ENCODE peak calls at places on chromosomes 12 and 14, in six cellular contexts. S is left ventricle myocardium inferior, C is NB4, A is pancreas, L is astrocyte of the spinal cord, D is neural progenitor cell. X is an unnamed sample.

GRCh38 chr12:59444932-59445331 is 150.9 kb upstream of the SLC16A7 start:
- DNase-seq in L (peak), A (no peak), S (no peak), C (peak), D (no peak), X (peak)

GRCh38 chr14:85580536-85581165 is 50.7 kb downstream of the FLRT2 start:
- DNase-seq in C (no peak), A (no peak), D (no peak), S (no peak), L (no peak), X (peak)

GRCh38 chr14:74133833-74134481 is 49.2 kb downstream of the LIN52 start:
- DNase-seq in S (no peak), C (no peak), L (no peak), A (no peak), D (no peak), X (no peak)

GRCh38 chr14:53432378-53432802 is 279.3 kb upstream of the DDHD1 start:
- DNase-seq in D (peak), C (peak), L (peak), A (no peak), S (no peak), X (peak)

GRCh38 chr14:37824936-37825698 is 229.7 kb downstream of the TTC6 start:
- DNase-seq in L (peak), S (no peak), C (no peak), D (no peak), A (no peak), X (no peak)

GRCh38 chr12:73418541-73418940 is 1119.1 kb upstream of the ATXN7L3B start:
- DNase-seq in L (no peak), D (no peak), S (no peak), C (no peak), A (no peak), X (no peak)

GRCh38 chr12:70367268-70368141 is 1.4 kb downstream of the KCNMB4 start:
- DNase-seq in S (no peak), D (peak), A (no peak), L (peak), C (no peak), X (no peak)

GRCh38 chr12:107287436-107288413 is 194.4 kb upstream of the CRY1 start:
- DNase-seq in S (no peak), A (no peak), C (no peak), L (peak), D (no peak), X (no peak)

GRCh38 chr12:1819050-1819449 is 1.3 kb upstream of the LRTM2 start:
- DNase-seq in S (no peak), L (no peak), A (no peak), D (no peak), C (peak), X (no peak)

DNA sequence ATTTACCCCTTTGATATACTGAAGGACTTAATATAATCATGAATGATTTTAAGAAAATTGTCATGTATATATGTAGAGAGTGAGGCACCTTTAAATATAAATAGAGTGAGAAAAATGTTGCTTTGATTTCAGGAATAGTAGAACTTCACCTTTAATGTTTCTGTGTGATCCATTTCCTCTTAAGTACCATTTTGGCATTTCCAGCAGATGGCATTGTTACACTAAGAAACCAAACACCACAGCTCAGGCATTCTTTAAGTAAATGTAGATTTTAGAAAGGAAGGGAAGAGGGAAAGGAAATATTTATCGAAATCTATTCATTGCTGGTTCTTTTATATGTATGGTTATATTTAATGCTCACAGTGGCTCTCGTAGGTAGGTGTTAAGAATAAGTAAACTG is 556.7 kb upstream of the FBXO33 start:
- DNase-seq in S (no peak), D (peak), A (no peak), L (peak), C (peak), X (peak)
- TF ChIP-seq CTCF in S (peak), D (peak), A (no peak), L (peak), C (peak), X (peak)

GRCh38 chr14:68598089-68598488 is 194.8 kb downstream of the ZFP36L1 start:
- DNase-seq in D (no peak), L (no peak), S (no peak), C (no peak), A (no peak), X (no peak)

GRCh38 chr14:68599896-68600620 is 192.8 kb downstream of the ZFP36L1 start:
- DNase-seq in S (no peak), D (peak), A (no peak), L (no peak), C (no peak), X (no peak)

GRCh38 chr14:68596701-68597100 is 196.2 kb downstream of the ZFP36L1 start:
- DNase-seq in A (peak), S (no peak), C (no peak), L (no peak), D (no peak), X (no peak)

GRCh38 chr14:68596211-68596610 is 196.7 kb downstream of the ZFP36L1 start:
- DNase-seq in L (no peak), C (no peak), S (no peak), A (no peak), D (no peak), X (no peak)

DNA sequence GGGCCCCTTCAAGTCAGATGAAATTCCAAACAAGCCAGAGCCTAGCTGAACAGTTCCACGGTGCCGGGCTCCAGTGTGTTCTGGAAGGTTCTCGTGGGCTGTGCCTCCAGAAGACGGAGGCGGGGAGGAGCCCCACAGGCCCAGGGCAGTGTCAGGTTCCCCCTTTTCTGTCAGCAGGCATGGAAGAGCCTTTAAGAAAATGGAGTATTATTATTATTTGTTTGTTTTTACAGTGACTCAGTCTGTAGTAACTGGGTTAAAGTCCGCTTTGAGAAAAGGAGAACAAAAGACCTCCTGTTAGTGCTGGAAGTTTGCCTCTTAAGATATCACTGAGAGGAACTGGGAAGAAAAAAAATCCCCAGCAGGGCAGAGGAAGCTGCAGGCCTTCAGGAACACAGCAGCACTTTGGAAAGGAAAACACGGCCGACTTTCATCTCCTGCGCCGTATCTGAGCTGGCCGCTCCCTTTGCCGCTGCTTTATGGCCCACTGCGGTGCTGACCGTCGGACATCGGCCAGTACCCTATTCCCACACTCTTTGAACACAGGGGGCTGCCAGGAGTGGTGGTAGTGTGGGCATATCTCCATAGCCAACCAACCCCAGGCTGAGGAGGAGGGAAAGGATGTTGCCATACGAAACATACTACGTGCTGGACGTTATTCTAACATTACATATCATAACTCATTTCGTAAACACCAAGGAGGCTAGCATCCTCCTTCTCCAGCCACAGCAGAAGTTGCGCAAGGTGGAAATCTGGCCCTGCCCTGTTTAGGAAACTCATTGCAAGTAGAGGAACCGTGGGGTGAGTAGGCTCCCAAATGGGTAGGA is 194.0 kb downstream of the ZFP36L1 start:
- DNase-seq in D (no peak), A (peak), S (peak), L (peak), C (peak), X (peak)
- H3K4me3 ChIP-seq in D (no peak), A (peak), S (peak), L (no peak), C (no peak), X (no peak)

GRCh38 chr12:119877639-119877948 is 474 bp upstream of the CIT start:
- DNase-seq in S (no peak), C (no peak), D (no peak), L (no peak), A (no peak), X (no peak)
- TF ChIP-seq CTCF in S (no peak), C (no peak), D (no peak), L (no peak), A (no peak), X (no peak)

GRCh38 chr12:64757778-64758177 is 1.4 kb downstream of the GNS start:
- DNase-seq in D (no peak), S (no peak), A (no peak), L (no peak), C (peak), X (peak)
- H3K4me3 ChIP-seq in D (no peak), S (peak), A (peak), L (no peak), C (peak), X (no peak)

GRCh38 chr12:12721251-12721689 is 4.1 kb downstream of the CDKN1B start:
- DNase-seq in A (no peak), D (no peak), S (no peak), L (no peak), C (no peak), X (no peak)
- TF ChIP-seq CTCF in A (no peak), D (no peak), S (no peak), L (no peak), C (no peak), X (no peak)

DNA sequence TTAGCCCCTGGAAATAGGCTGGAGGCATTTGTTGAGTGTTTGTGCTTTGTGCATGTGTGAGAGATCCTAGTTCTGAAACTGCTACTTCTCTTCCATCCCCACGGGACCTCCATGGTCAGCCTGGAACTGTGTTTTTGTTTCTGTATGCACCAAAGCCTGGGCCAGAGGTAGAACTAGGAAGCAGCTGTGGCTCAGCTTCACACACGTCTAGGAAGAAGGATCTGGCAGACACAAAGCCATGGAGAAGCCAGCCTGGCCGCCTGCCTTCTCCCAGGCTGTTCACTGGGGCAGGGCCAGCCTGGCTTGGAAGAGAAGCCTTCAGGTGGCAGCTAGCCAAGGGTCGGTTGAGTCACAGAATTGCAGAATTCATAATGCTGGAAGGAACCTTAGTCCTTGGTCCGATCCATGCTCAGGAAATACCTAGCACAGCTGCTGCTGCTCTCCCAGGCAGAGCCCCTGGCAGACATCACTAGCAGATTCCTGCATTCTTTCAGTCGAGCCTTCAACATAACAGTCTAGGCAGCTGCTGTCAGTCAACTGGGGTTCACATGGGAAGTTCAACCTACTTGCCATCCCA is 27.0 kb downstream of the RIN3 start:
- DNase-seq in L (peak), A (peak), S (peak), C (peak), D (no peak), X (peak)
- H3K4me3 ChIP-seq in L (no peak), A (no peak), S (peak), C (no peak), D (no peak), X (no peak)

DNA sequence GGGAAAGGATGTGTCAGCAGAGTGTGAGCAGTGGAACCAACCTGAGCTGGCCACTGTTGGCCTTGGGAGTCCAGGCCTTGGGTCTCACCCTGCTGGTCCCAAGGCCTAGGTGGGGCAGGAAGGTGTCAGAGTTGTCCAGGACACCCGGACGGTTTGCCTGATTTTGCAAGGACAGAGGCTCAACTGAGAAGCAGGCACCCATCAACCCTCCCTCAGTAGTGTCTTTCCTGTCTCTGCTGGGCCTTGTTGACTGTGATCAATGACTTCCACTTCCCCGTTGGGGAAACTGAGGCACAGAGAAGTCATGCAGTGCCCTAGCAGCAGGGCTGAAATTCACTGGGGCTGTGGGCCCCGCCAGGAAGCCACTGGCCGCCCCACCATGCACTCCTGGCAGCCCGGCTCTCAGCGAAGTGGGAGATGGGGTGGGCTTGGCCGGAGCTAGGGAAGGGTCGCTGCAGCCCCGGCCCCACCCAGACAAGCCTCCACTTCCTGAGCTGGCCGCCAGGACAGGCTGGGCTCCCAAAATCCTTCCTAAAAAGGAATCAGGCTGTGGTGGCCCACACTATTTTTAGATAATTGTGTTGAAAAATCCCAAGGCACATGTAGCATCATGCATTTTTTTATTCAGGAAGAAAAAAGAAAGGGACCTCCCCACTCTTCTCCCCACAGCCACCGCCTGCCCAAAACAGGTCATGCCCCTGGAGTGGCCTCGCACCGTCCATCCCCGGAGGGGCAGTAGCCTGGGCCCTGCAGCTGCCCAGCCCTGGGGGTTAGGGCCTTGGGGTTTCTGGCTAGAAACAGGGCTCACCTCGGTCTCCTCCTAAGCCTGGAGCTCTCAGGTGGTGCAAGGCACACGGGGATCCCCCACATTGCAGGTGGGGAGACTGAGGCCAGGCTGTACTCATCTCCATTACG is 127.4 kb downstream of the CALM1 start:
- DNase-seq in D (no peak), S (no peak), A (no peak), C (no peak), L (no peak), X (no peak)
- TF ChIP-seq CTCF in D (no peak), S (peak), A (no peak), C (no peak), L (no peak), X (no peak)

GRCh38 chr14:59919582-59920377 is at the start of gene LRRC9:
- DNase-seq in A (peak), D (peak), C (peak), L (peak), S (peak), X (no peak)
- H3K4me3 ChIP-seq in A (peak), D (peak), C (no peak), L (peak), S (peak), X (peak)